ENCODE peak calls at places on chromosomes 6 and 20, in six cellular contexts. One of them, this sample, is unnamed.

GRCh38 chr20:24350923-24351368 is 118.5 kb upstream of the SYNDIG1 start:
- DNase-seq in GM03348: peak
- DNase-seq in left lobe of liver: no peak
- DNase-seq in ureter: no peak
- DNase-seq in AG04450: no peak
- DNase-seq in GM20000: no peak
- DNase-seq in this sample: no peak

GRCh38 chr6:133502451-133503259 is 261.5 kb downstream of the EYA4 start:
- DNase-seq in GM03348: peak
- DNase-seq in left lobe of liver: no peak
- DNase-seq in ureter: no peak
- DNase-seq in AG04450: peak
- DNase-seq in GM20000: no peak
- DNase-seq in this sample: no peak

GRCh38 chr6:144659202-144659731 is 374.1 kb downstream of the UTRN start:
- DNase-seq in GM03348: no peak
- DNase-seq in left lobe of liver: no peak
- DNase-seq in ureter: no peak
- DNase-seq in AG04450: no peak
- DNase-seq in GM20000: peak
- DNase-seq in this sample: no peak

GRCh38 chr20:24948939-24949679 is at the start of gene CST7:
- DNase-seq in GM03348: no peak
- DNase-seq in left lobe of liver: peak
- DNase-seq in ureter: peak
- DNase-seq in AG04450: no peak
- DNase-seq in GM20000: peak
- DNase-seq in this sample: no peak

GRCh38 chr20:6819599-6819998 is 52.1 kb downstream of the BMP2 start:
- DNase-seq in GM03348: no peak
- DNase-seq in left lobe of liver: no peak
- DNase-seq in ureter: no peak
- DNase-seq in AG04450: no peak
- DNase-seq in GM20000: no peak
- DNase-seq in this sample: no peak

GRCh38 chr6:1271071-1271763 is 40.7 kb upstream of the FOXQ1 start:
- DNase-seq in GM03348: no peak
- DNase-seq in left lobe of liver: no peak
- DNase-seq in ureter: no peak
- DNase-seq in AG04450: no peak
- DNase-seq in GM20000: no peak
- DNase-seq in this sample: no peak

GRCh38 chr20:7113577-7114466 is 346.3 kb downstream of the BMP2 start:
- DNase-seq in GM03348: peak
- DNase-seq in left lobe of liver: peak
- DNase-seq in ureter: no peak
- DNase-seq in AG04450: no peak
- DNase-seq in GM20000: no peak
- DNase-seq in this sample: no peak

GRCh38 chr20:54474866-54475265 is 527 bp upstream of the DOK5 start:
- DNase-seq in GM03348: no peak
- DNase-seq in left lobe of liver: no peak
- DNase-seq in ureter: no peak
- DNase-seq in AG04450: no peak
- DNase-seq in GM20000: no peak
- DNase-seq in this sample: no peak

GRCh38 chr20:36859700-36860330 is 16.1 kb upstream of the TLDC2 start:
- DNase-seq in GM03348: no peak
- DNase-seq in left lobe of liver: no peak
- DNase-seq in ureter: no peak
- DNase-seq in AG04450: no peak
- DNase-seq in GM20000: no peak
- DNase-seq in this sample: no peak

GRCh38 chr6:166553563-166554271 is 32.8 kb downstream of the RAMACL start:
- DNase-seq in GM03348: peak
- DNase-seq in left lobe of liver: no peak
- DNase-seq in ureter: no peak
- DNase-seq in AG04450: peak
- DNase-seq in GM20000: no peak
- DNase-seq in this sample: no peak

GRCh38 chr6:38233161-38233791 is 406.5 kb downstream of the BTBD9 start:
- DNase-seq in GM03348: no peak
- DNase-seq in left lobe of liver: no peak
- DNase-seq in ureter: no peak
- DNase-seq in AG04450: no peak
- DNase-seq in GM20000: no peak
- DNase-seq in this sample: no peak

GRCh38 chr6:18343741-18344140 is 43.4 kb upstream of the RNF144B start:
- DNase-seq in GM03348: peak
- DNase-seq in left lobe of liver: no peak
- DNase-seq in ureter: no peak
- DNase-seq in AG04450: peak
- DNase-seq in GM20000: no peak
- DNase-seq in this sample: no peak

GRCh38 chr6:111992851-111993250 is 61.1 kb upstream of the CCN6 start:
- DNase-seq in GM03348: peak
- DNase-seq in left lobe of liver: no peak
- DNase-seq in ureter: no peak
- DNase-seq in AG04450: no peak
- DNase-seq in GM20000: peak
- DNase-seq in this sample: no peak

GRCh38 chr6:43715056-43715788 is 27.6 kb upstream of the MRPS18A start:
- DNase-seq in GM03348: no peak
- DNase-seq in left lobe of liver: no peak
- DNase-seq in ureter: no peak
- DNase-seq in AG04450: no peak
- DNase-seq in GM20000: peak
- DNase-seq in this sample: no peak

GRCh38 chr6:56843476-56844349 is 111.2 kb upstream of the BEND6 start:
- DNase-seq in GM03348: peak
- DNase-seq in left lobe of liver: peak
- DNase-seq in ureter: peak
- DNase-seq in AG04450: no peak
- DNase-seq in GM20000: peak
- DNase-seq in this sample: peak

GRCh38 chr20:10863337-10864060 is 189.7 kb upstream of the JAG1 start:
- DNase-seq in GM03348: peak
- DNase-seq in left lobe of liver: no peak
- DNase-seq in ureter: no peak
- DNase-seq in AG04450: peak
- DNase-seq in GM20000: no peak
- DNase-seq in this sample: no peak

GRCh38 chr6:129686941-129687627 is 22.9 kb downstream of the ARHGAP18 start:
- DNase-seq in GM03348: peak
- DNase-seq in left lobe of liver: no peak
- DNase-seq in ureter: no peak
- DNase-seq in AG04450: no peak
- DNase-seq in GM20000: peak
- DNase-seq in this sample: no peak

GRCh38 chr6:68873236-68873635 is 238.2 kb downstream of the ADGRB3 start:
- DNase-seq in GM03348: no peak
- DNase-seq in left lobe of liver: no peak
- DNase-seq in ureter: no peak
- DNase-seq in AG04450: no peak
- DNase-seq in GM20000: no peak
- DNase-seq in this sample: no peak

GRCh38 chr6:42522021-42522420 is 41.8 kb upstream of the UBR2 start:
- DNase-seq in GM03348: peak
- DNase-seq in left lobe of liver: no peak
- DNase-seq in ureter: no peak
- DNase-seq in AG04450: no peak
- DNase-seq in GM20000: no peak
- DNase-seq in this sample: no peak

GRCh38 chr6:6351626-6352025 is 31.2 kb upstream of the F13A1 start:
- DNase-seq in GM03348: no peak
- DNase-seq in left lobe of liver: no peak
- DNase-seq in ureter: no peak
- DNase-seq in AG04450: no peak
- DNase-seq in GM20000: no peak
- DNase-seq in this sample: no peak

GRCh38 chr6:27582928-27583725 is 110.2 kb upstream of the ZNF184 start:
- DNase-seq in GM03348: peak
- DNase-seq in left lobe of liver: no peak
- DNase-seq in ureter: no peak
- DNase-seq in AG04450: no peak
- DNase-seq in GM20000: peak
- DNase-seq in this sample: no peak

GRCh38 chr20:36405255-36405654 is 99.1 kb downstream of the DLGAP4 start:
- DNase-seq in GM03348: no peak
- DNase-seq in left lobe of liver: no peak
- DNase-seq in ureter: no peak
- DNase-seq in AG04450: no peak
- DNase-seq in GM20000: no peak
- DNase-seq in this sample: no peak

GRCh38 chr6:18154507-18155272 is at the start of gene TPMT:
- DNase-seq in GM03348: no peak
- DNase-seq in left lobe of liver: peak
- DNase-seq in ureter: no peak
- DNase-seq in AG04450: no peak
- DNase-seq in GM20000: no peak
- DNase-seq in this sample: no peak

GRCh38 chr6:109454483-109455160 is 950 bp downstream of the MICAL1 start:
- DNase-seq in GM03348: peak
- DNase-seq in left lobe of liver: no peak
- DNase-seq in ureter: peak
- DNase-seq in AG04450: no peak
- DNase-seq in GM20000: peak
- DNase-seq in this sample: peak

GRCh38 chr6:35053701-35054100 is 87.4 kb downstream of the TCP11 start:
- DNase-seq in GM03348: no peak
- DNase-seq in left lobe of liver: no peak
- DNase-seq in ureter: no peak
- DNase-seq in AG04450: no peak
- DNase-seq in GM20000: no peak
- DNase-seq in this sample: no peak

GRCh38 chr20:32532246-32532645 is 52.9 kb downstream of the NOL4L start:
- DNase-seq in GM03348: no peak
- DNase-seq in left lobe of liver: no peak
- DNase-seq in ureter: no peak
- DNase-seq in AG04450: no peak
- DNase-seq in GM20000: no peak
- DNase-seq in this sample: no peak

GRCh38 chr6:30075987-30076311 is 380 bp upstream of the RNF39 start:
- DNase-seq in GM03348: no peak
- DNase-seq in left lobe of liver: no peak
- DNase-seq in ureter: no peak
- DNase-seq in AG04450: no peak
- DNase-seq in GM20000: no peak
- DNase-seq in this sample: no peak

GRCh38 chr20:10225439-10226080 is 6.9 kb downstream of the SNAP25 start:
- DNase-seq in GM03348: no peak
- DNase-seq in left lobe of liver: no peak
- DNase-seq in ureter: no peak
- DNase-seq in AG04450: no peak
- DNase-seq in GM20000: no peak
- DNase-seq in this sample: no peak

GRCh38 chr6:139249387-139249786 is 42.4 kb downstream of the TXLNB start:
- DNase-seq in GM03348: no peak
- DNase-seq in left lobe of liver: no peak
- DNase-seq in ureter: no peak
- DNase-seq in AG04450: no peak
- DNase-seq in GM20000: peak
- DNase-seq in this sample: no peak

This sample was measured in posterior cingulate gyrus.